ENCODE peak calls at places on chromosomes 1 and 21, in ten cellular contexts. Z is AG08396; I is ureter; O is sciatic nerve; B is germinal center; J is astrocyte of the spinal cord; T is iPS-NIHi11; A is GM06990; Q is stimulated activated CD4-positive, alpha-beta T cell treated with anti-CD3 and anti-CD28 coated beads, Interleukin-2, amount 100 ng/mL, for 48 hours; E is NCI-H1694. C is an unnamed sample.

GRCh38 chr1:160357286-160358002 is 9.4 kb upstream of the NHLH1 start:
- DNase-seq in Z (no peak), I (no peak), O (no peak), B (no peak), J (no peak), T (no peak), A (no peak), Q (no peak), E (no peak), C (no peak)

GRCh38 chr1:25503551-25504426 is 39.6 kb upstream of the LDLRAP1 start:
- DNase-seq in Z (no peak), I (peak), O (no peak), B (peak), J (no peak), T (peak), A (peak), Q (peak), E (no peak), C (no peak)

GRCh38 chr1:25683731-25684130 is 67.1 kb downstream of the MAN1C1 start:
- DNase-seq in Z (no peak), I (no peak), O (no peak), B (no peak), J (no peak), T (no peak), A (no peak), Q (no peak), E (no peak), C (no peak)

GRCh38 chr1:31189696-31190674 is 49.7 kb downstream of the NKAIN1 start:
- DNase-seq in Z (no peak), I (no peak), O (no peak), B (no peak), J (no peak), T (no peak), A (no peak), Q (no peak), E (no peak), C (peak)

GRCh38 chr1:161709373-161709772 is 2.3 kb downstream of the FCRLA start:
- DNase-seq in Z (no peak), I (no peak), O (no peak), B (no peak), J (no peak), T (no peak), A (no peak), Q (no peak), E (no peak), C (no peak)

GRCh38 chr1:3658231-3658615 is 5.9 kb downstream of the TP73 start:
- DNase-seq in Z (no peak), I (no peak), O (no peak), B (no peak), J (no peak), T (no peak), A (no peak), Q (no peak), E (no peak), C (no peak)

GRCh38 chr1:109151146-109151545 is 37.2 kb downstream of the ELAPOR1 start:
- DNase-seq in Z (peak), I (no peak), O (no peak), B (no peak), J (peak), T (peak), A (no peak), Q (no peak), E (no peak), C (no peak)

GRCh38 chr1:235942979-235943575 is 76.4 kb upstream of the LYST start:
- DNase-seq in Z (no peak), I (no peak), O (no peak), B (no peak), J (no peak), T (no peak), A (no peak), Q (no peak), E (no peak), C (no peak)

GRCh38 chr1:156458181-156458503 is 42.4 kb downstream of the MEF2D start:
- DNase-seq in Z (peak), I (no peak), O (no peak), B (no peak), J (peak), T (no peak), A (no peak), Q (no peak), E (no peak), C (no peak)

GRCh38 chr1:76881726-76882125 is 14.4 kb downstream of the ST6GALNAC5 start:
- DNase-seq in Z (no peak), I (no peak), O (no peak), B (no peak), J (no peak), T (no peak), A (no peak), Q (no peak), E (no peak), C (no peak)

GRCh38 chr1:53512807-53513755 is 53.9 kb downstream of the DMRTB1 start:
- DNase-seq in Z (no peak), I (no peak), O (no peak), B (no peak), J (no peak), T (no peak), A (no peak), Q (no peak), E (no peak), C (no peak)

GRCh38 chr1:23470282-23471070 is 13.5 kb downstream of the ASAP3 start:
- DNase-seq in Z (peak), I (no peak), O (peak), B (no peak), J (peak), T (no peak), A (no peak), Q (no peak), E (no peak), C (no peak)

GRCh38 chr1:226816585-226816984 is 53.8 kb upstream of the PSEN2 start:
- DNase-seq in Z (no peak), I (no peak), O (no peak), B (no peak), J (peak), T (no peak), A (no peak), Q (no peak), E (no peak), C (no peak)

GRCh38 chr1:226402615-226403521 is 5.0 kb downstream of the PARP1 start:
- DNase-seq in Z (no peak), I (no peak), O (peak), B (no peak), J (no peak), T (no peak), A (no peak), Q (no peak), E (no peak), C (no peak)

GRCh38 chr21:42350271-42350885 is 416 bp downstream of the TFF2 start:
- DNase-seq in Z (no peak), I (no peak), O (peak), B (no peak), J (no peak), T (no peak), A (no peak), Q (no peak), E (no peak), C (no peak)

GRCh38 chr1:39026947-39027507 is 877 bp downstream of the NDUFS5 start:
- DNase-seq in Z (no peak), I (no peak), O (no peak), B (no peak), J (no peak), T (no peak), A (no peak), Q (no peak), E (no peak), C (no peak)

GRCh38 chr1:234696986-234697385 is 87.0 kb upstream of the IRF2BP2 start:
- DNase-seq in Z (no peak), I (no peak), O (no peak), B (no peak), J (peak), T (no peak), A (no peak), Q (no peak), E (no peak), C (no peak)

GRCh38 chr1:23122023-23122738 is 46.5 kb downstream of the LUZP1 start:
- DNase-seq in Z (peak), I (peak), O (no peak), B (no peak), J (peak), T (peak), A (no peak), Q (no peak), E (no peak), C (no peak)

GRCh38 chr1:69862906-69863305 is 295.2 kb downstream of the LRRC7 start:
- DNase-seq in Z (no peak), I (no peak), O (no peak), B (no peak), J (no peak), T (no peak), A (no peak), Q (no peak), E (no peak), C (no peak)

GRCh38 chr1:155176544-155177071 is 3.0 kb downstream of the TRIM46 start:
- DNase-seq in Z (peak), I (peak), O (peak), B (peak), J (peak), T (peak), A (no peak), Q (peak), E (peak), C (peak)

GRCh38 chr1:1021010-1021845 is 1.3 kb downstream of the AGRN start:
- DNase-seq in Z (peak), I (peak), O (no peak), B (no peak), J (peak), T (no peak), A (no peak), Q (no peak), E (no peak), C (peak)

GRCh38 chr1:24898152-24898908 is 31.7 kb downstream of the RUNX3 start:
- DNase-seq in Z (peak), I (peak), O (peak), B (peak), J (peak), T (peak), A (no peak), Q (peak), E (no peak), C (no peak)

GRCh38 chr1:87495147-87495546 is 166.5 kb downstream of the LMO4 start:
- DNase-seq in Z (no peak), I (no peak), O (no peak), B (no peak), J (no peak), T (no peak), A (peak), Q (no peak), E (no peak), C (no peak)

GRCh38 chr1:200867018-200867811 is 5.6 kb upstream of the GPR25 start:
- DNase-seq in Z (no peak), I (no peak), O (no peak), B (no peak), J (peak), T (no peak), A (peak), Q (no peak), E (no peak), C (no peak)

GRCh38 chr1:165290143-165290542 is 66.4 kb downstream of the LMX1A start:
- DNase-seq in Z (no peak), I (no peak), O (no peak), B (no peak), J (no peak), T (no peak), A (no peak), Q (no peak), E (peak), C (peak)

GRCh38 chr1:146046664-146047063 is 25.1 kb upstream of the HJV start:
- DNase-seq in Z (no peak), I (no peak), O (no peak), B (no peak), J (no peak), T (no peak), A (no peak), Q (no peak), E (no peak), C (no peak)

GRCh38 chr1:177902151-177902765 is 67.6 kb downstream of the SEC16B start:
- DNase-seq in Z (no peak), I (no peak), O (no peak), B (no peak), J (no peak), T (no peak), A (no peak), Q (no peak), E (no peak), C (no peak)

GRCh38 chr1:29282924-29283803 is 46.8 kb downstream of the PTPRU start:
- DNase-seq in Z (peak), I (no peak), O (peak), B (peak), J (peak), T (peak), A (peak), Q (peak), E (no peak), C (no peak)

GRCh38 chr1:58047265-58047858 is 499.2 kb downstream of the OMA1 start:
- DNase-seq in Z (peak), I (no peak), O (no peak), B (peak), J (no peak), T (peak), A (no peak), Q (peak), E (peak), C (no peak)

GRCh38 chr1:79128726-79129125 is 122.2 kb upstream of the ADGRL4 start:
- DNase-seq in Z (peak), I (no peak), O (no peak), B (no peak), J (peak), T (no peak), A (no peak), Q (no peak), E (no peak), C (peak)

GRCh38 chr21:17679002-17679600 is 66.4 kb upstream of the BTG3 start:
- DNase-seq in Z (peak), I (no peak), O (no peak), B (peak), J (peak), T (peak), A (peak), Q (no peak), E (peak), C (peak)

GRCh38 chr1:112956503-112957132 is 622 bp upstream of the SLC16A1 start:
- DNase-seq in Z (no peak), I (no peak), O (peak), B (no peak), J (no peak), T (no peak), A (no peak), Q (peak), E (no peak), C (no peak)

GRCh38 chr1:195965036-195965435 is 643.2 kb downstream of the KCNT2 start:
- DNase-seq in Z (no peak), I (no peak), O (no peak), B (no peak), J (no peak), T (no peak), A (no peak), Q (no peak), E (no peak), C (no peak)

GRCh38 chr1:36384542-36385409 is 948 bp downstream of the STK40 start:
- DNase-seq in Z (no peak), I (peak), O (peak), B (no peak), J (peak), T (peak), A (no peak), Q (no peak), E (no peak), C (no peak)

GRCh38 chr1:231702804-231703203 is 76.2 kb downstream of the DISC1 start:
- DNase-seq in Z (peak), I (no peak), O (no peak), B (no peak), J (peak), T (no peak), A (no peak), Q (no peak), E (no peak), C (no peak)

GRCh38 chr1:192702212-192702993 is 66.5 kb downstream of the RGS13 start:
- DNase-seq in Z (peak), I (no peak), O (no peak), B (no peak), J (peak), T (no peak), A (no peak), Q (no peak), E (no peak), C (no peak)

GRCh38 chr1:169538998-169539871 is 47.0 kb downstream of the F5 start:
- DNase-seq in Z (peak), I (no peak), O (no peak), B (no peak), J (peak), T (no peak), A (no peak), Q (no peak), E (no peak), C (peak)

GRCh38 chr1:14887936-14888335 is 265.6 kb upstream of the TMEM51 start:
- DNase-seq in Z (no peak), I (no peak), O (no peak), B (no peak), J (no peak), T (no peak), A (no peak), Q (no peak), E (no peak), C (no peak)